ENCODE peak calls at places on chromosome 4, in eight cellular contexts. Y, B, L, E, X, O, K and D are unnamed samples.

GRCh38 chr4:25320374-25321172 is 8.0 kb downstream of the ZCCHC4 start:
- DNase-seq in K (no peak), B (peak; percentile 88), O (no peak), X (no peak), Y (no peak), E (peak; percentile 71), L (peak; percentile 76), D (no peak)

GRCh38 chr4:78020677-78021076 is 36.4 kb upstream of the FRAS1 start:
- DNase-seq in X (no peak), B (no peak), L (no peak), K (no peak), E (no peak), O (no peak), Y (no peak), D (no peak)

GRCh38 chr4:82786004-82786400 is 12.6 kb downstream of the SCD5 start:
- DNase-seq in Y (no peak), X (no peak), E (no peak), L (peak; percentile 9), K (no peak), O (no peak), B (no peak), D (no peak)

GRCh38 chr4:1337376-1337831 is 9.6 kb upstream of the UVSSA start:
- DNase-seq in E (no peak), K (no peak), X (no peak), Y (no peak), B (no peak), O (peak; percentile 68), L (peak; percentile 27), D (no peak)

GRCh38 chr4:15765910-15766703 is 12.0 kb upstream of the CD38 start:
- DNase-seq in Y (no peak), O (peak; percentile 39), X (no peak), K (no peak), E (no peak), L (no peak), B (no peak), D (no peak)

GRCh38 chr4:37675587-37676290 is 10.4 kb downstream of the RELL1 start:
- DNase-seq in B (no peak), K (no peak), Y (no peak), O (peak; percentile 22), L (no peak), X (no peak), E (no peak), D (no peak)

GRCh38 chr4:15837591-15837990 is 59.5 kb downstream of the CD38 start:
- DNase-seq in O (no peak), E (no peak), X (no peak), B (no peak), Y (no peak), K (no peak), L (no peak), D (no peak)

GRCh38 chr4:119244344-119244743 is 31.8 kb downstream of the USP53 start:
- DNase-seq in E (no peak), Y (peak; percentile 10), L (no peak), B (no peak), K (no peak), O (no peak), X (no peak), D (peak; percentile 34)

GRCh38 chr4:78747328-78747946 is 28.7 kb upstream of the BMP2K start:
- DNase-seq in E (peak; percentile 8), B (no peak), O (no peak), Y (peak; percentile 65), X (no peak), K (no peak), L (peak; percentile 44), D (no peak)

GRCh38 chr4:174284181-174284886 is 623 bp downstream of the CEP44 start:
- DNase-seq in X (peak; percentile 10), L (peak; percentile 53), K (peak; percentile 2), O (no peak), B (peak; percentile 68), Y (peak; percentile 74), E (peak; percentile 39), D (no peak)

GRCh38 chr4:87270144-87270543 is 49.7 kb upstream of the KLHL8 start:
- DNase-seq in O (no peak), L (peak; percentile 46), K (no peak), B (peak; percentile 51), X (no peak), E (peak; percentile 24), Y (peak; percentile 31), D (peak; percentile 21)

GRCh38 chr4:124144302-124144701 is 568.2 kb downstream of the ANKRD50 start:
- DNase-seq in K (peak; percentile 7), E (no peak), O (no peak), B (peak; percentile 85), Y (peak; percentile 93), X (no peak), L (peak; percentile 24), D (peak; percentile 41)

GRCh38 chr4:10416441-10416840 is 40.8 kb downstream of the ZNF518B start:
- DNase-seq in X (no peak), Y (no peak), K (no peak), O (peak; percentile 30), E (no peak), B (no peak), L (no peak), D (no peak)

GRCh38 chr4:124686279-124686678 is 26.3 kb downstream of the ANKRD50 start:
- DNase-seq in E (no peak), O (no peak), L (no peak), B (no peak), K (no peak), Y (no peak), X (no peak), D (no peak)